ENCODE peak calls at places on chromosomes 6 and 20, in six cellular contexts. T is left ventricle myocardium inferior; Z is astrocyte; F is heart right ventricle; H is CD8-positive, alpha-beta T cell; B is upper lobe of right lung. M is an unnamed sample.

GRCh38 chr20:53413188-53413631 is 180.4 kb downstream of the ZNF217 start:
- DNase-seq in T (no peak), H (peak; percentile 53), Z (no peak), F (peak; percentile 17), B (peak; percentile 70), M (peak; percentile 50)

GRCh38 chr6:99933129-99933528 is 60.9 kb downstream of the MCHR2 start:
- DNase-seq in T (no peak), H (no peak), B (no peak), Z (peak; percentile 74), F (no peak), M (no peak)

GRCh38 chr20:58406422-58407001 is 17.5 kb downstream of the VAPB start:
- DNase-seq in T (no peak), Z (peak; percentile 24), H (no peak), F (no peak), B (no peak), M (no peak)

GRCh38 chr6:16925461-16925860 is 164.2 kb upstream of the ATXN1 start:
- DNase-seq in B (no peak), Z (peak; percentile 11), F (no peak), H (no peak), T (no peak), M (no peak)

GRCh38 chr6:111591370-111591900 is 14.2 kb downstream of the TRAF3IP2 start:
- DNase-seq in B (peak; percentile 94), F (peak; percentile 73), H (no peak), Z (peak; percentile 98), T (peak; percentile 70), M (peak; percentile 89)

GRCh38 chr6:170048615-170049256 is 242.1 kb downstream of the DLL1 start:
- DNase-seq in Z (no peak), H (no peak), T (no peak), F (no peak), B (peak; percentile 86), M (peak; percentile 74)

GRCh38 chr6:139777202-139777970 is 402.9 kb upstream of the CITED2 start:
- DNase-seq in H (no peak), Z (no peak), B (no peak), F (no peak), T (no peak), M (no peak)

GRCh38 chr6:139369068-139369467 is 5.4 kb downstream of the CITED2 start:
- DNase-seq in F (no peak), T (no peak), Z (peak; percentile 27), B (no peak), H (no peak), M (no peak)

GRCh38 chr20:46709459-46710148 is at the start of gene SLC2A10:
- DNase-seq in F (peak; percentile 72), B (peak; percentile 87), H (no peak), T (peak; percentile 66), Z (peak; percentile 42), M (peak; percentile 79)

GRCh38 chr6:26553739-26554668 is 15.8 kb downstream of the HMGN4 start:
- DNase-seq in B (peak; percentile 84), F (peak; percentile 77), T (peak; percentile 77), Z (peak; percentile 90), H (peak; percentile 73), M (peak; percentile 90)

GRCh38 chr20:20594171-20594530 is 118.3 kb downstream of the RALGAPA2 start:
- DNase-seq in F (no peak), H (no peak), B (no peak), T (no peak), Z (peak; percentile 3), M (no peak)

GRCh38 chr20:17536944-17537444 is 5.8 kb upstream of the BFSP1 start:
- DNase-seq in Z (peak; percentile 55), F (peak; percentile 26), T (peak; percentile 48), H (peak; percentile 67), B (peak; percentile 72), M (peak; percentile 60)

GRCh38 chr6:112770341-112770740 is 423.2 kb downstream of the RFPL4B start:
- DNase-seq in T (no peak), H (no peak), B (no peak), Z (no peak), F (no peak), M (no peak)

GRCh38 chr20:22789661-22790060 is 205.3 kb upstream of the FOXA2 start:
- DNase-seq in Z (no peak), H (no peak), F (no peak), T (no peak), B (no peak), M (no peak)

GRCh38 chr6:36442671-36443497 is at the start of the genes KCTD20 and PXT1:
- DNase-seq in F (peak; percentile 91), B (peak; percentile 94), T (peak; percentile 90), Z (peak; percentile 76), H (peak; percentile 84), M (peak; percentile 92)

GRCh38 chr20:62959998-62960436 is 7.5 kb downstream of the SLC17A9 start:
- DNase-seq in F (no peak), Z (no peak), H (no peak), B (no peak), T (no peak), M (peak; percentile 40)

GRCh38 chr6:77633993-77634392 is 18.8 kb upstream of the MEI4 start:
- DNase-seq in T (no peak), H (no peak), B (no peak), F (no peak), Z (peak; percentile 81), M (no peak)

GRCh38 chr6:37173573-37174195 is 3.7 kb downstream of the PIM1 start:
- DNase-seq in T (no peak), B (no peak), H (peak; percentile 44), F (no peak), Z (no peak), M (no peak)

GRCh38 chr20:21262812-21263211 is 40.3 kb upstream of the XRN2 start:
- DNase-seq in H (no peak), B (no peak), Z (no peak), F (no peak), T (no peak), M (no peak)

GRCh38 chr6:52523363-52524207 is 53.3 kb downstream of the TRAM2 start:
- DNase-seq in T (no peak), H (no peak), F (no peak), B (no peak), Z (no peak), M (no peak)

GRCh38 chr6:88165877-88166492 is at the start of gene CNR1:
- DNase-seq in H (no peak), Z (peak; percentile 8), B (peak; percentile 92), F (peak; percentile 53), T (peak; percentile 35), M (peak; percentile 82)

GRCh38 chr6:43016166-43016915 is 2.3 kb downstream of the KLHDC3 start:
- DNase-seq in T (no peak), F (no peak), Z (no peak), H (no peak), B (no peak), M (no peak)

GRCh38 chr20:46520976-46521579 is 7.7 kb upstream of the ZNF334 start:
- DNase-seq in T (no peak), F (no peak), Z (peak; percentile 23), B (no peak), H (peak; percentile 42), M (peak; percentile 50)

GRCh38 chr6:12577124-12577845 is 139.3 kb upstream of the PHACTR1 start:
- DNase-seq in Z (peak; percentile 64), B (no peak), F (no peak), H (no peak), T (no peak), M (no peak)

GRCh38 chr20:62362991-62363919 is 3.9 kb downstream of the LAMA5 start:
- DNase-seq in F (peak; percentile 31), H (no peak), Z (no peak), B (peak; percentile 63), T (peak; percentile 27), M (peak; percentile 24)

GRCh38 chr6:1136415-1136774 is 175.5 kb upstream of the FOXQ1 start:
- DNase-seq in H (no peak), Z (peak; percentile 47), T (no peak), F (no peak), B (no peak), M (peak; percentile 66)
- H3K27me3 ChIP-seq in H (no peaks in the 10 kb centered on the region), Z (peaks cover 1% of the 10 kb centered on the region), T (no peaks in the 10 kb centered on the region), F (no peaks in the 10 kb centered on the region), B (no peaks in the 10 kb centered on the region), M (no peaks in the 10 kb centered on the region)

GRCh38 chr20:64212750-64213149 is 42.8 kb upstream of the PCMTD2 start:
- DNase-seq in Z (peak; percentile 36), T (peak; percentile 71), H (no peak), F (peak; percentile 68), B (no peak), M (peak; percentile 85)
- H3K27me3 ChIP-seq in Z (peaks cover 8% of the 10 kb centered on the region), T (no peaks in the 10 kb centered on the region), H (no peaks in the 10 kb centered on the region), F (no peaks in the 10 kb centered on the region), B (no peaks in the 10 kb centered on the region), M (no peaks in the 10 kb centered on the region)

DNA sequence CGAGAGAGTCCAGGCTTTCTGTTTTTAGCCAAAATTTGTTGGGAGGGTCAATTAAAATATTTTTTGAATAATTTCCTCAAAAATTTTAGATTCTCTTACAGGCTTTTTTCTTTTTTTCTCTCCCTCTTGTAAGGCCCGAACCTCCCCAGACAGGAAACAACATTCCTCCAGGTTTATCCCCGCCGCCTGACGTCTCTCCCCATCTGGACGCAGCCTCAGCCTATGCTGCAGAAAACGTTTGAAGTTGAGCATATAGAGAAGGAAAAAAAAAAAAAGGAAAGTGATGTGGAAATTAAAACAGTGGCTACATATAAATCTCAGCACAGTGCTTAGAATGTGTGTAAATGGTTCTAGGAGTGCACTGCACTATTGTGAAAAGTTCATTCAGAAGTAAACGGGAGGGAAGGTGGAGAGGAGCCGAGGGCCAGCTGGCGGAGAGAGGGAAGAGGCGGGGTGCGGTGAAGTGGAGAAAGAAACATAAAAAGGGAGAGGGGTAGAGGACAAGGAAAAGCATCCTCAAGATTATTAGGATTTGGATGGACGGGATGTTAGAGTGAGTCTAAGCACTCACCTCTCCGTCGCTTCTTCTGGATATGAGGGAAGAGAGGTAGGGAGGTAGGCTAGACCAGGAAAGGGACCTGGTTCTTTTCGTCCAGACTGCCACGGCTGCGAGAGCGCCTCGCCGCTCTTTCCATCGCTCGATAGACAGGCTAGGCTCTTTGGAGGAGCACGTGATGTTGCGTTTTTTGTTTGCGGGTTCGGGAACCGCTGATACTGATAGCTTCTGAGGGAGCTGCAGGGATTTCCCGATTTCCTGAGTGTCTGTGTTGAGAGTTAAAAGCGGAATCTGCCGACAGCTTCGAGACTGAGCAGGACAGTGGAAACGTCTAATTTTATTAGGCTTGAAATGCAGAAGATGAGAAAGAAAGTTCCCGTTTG is 98.7 kb downstream of the TRIM27 start:
- DNase-seq in H (no peak), T (no peak), Z (no peak), B (no peak), F (no peak), M (no peak)
- H3K27me3 ChIP-seq in H (peaks cover 26% of the 10 kb centered on the region), T (peaks cover 99% of the 10 kb centered on the region), Z (peaks cover 38% of the 10 kb centered on the region), B (peaks cover 90% of the 10 kb centered on the region), F (peaks cover 98% of the 10 kb centered on the region), M (peaks cover 7% of the 10 kb centered on the region)

GRCh38 chr6:4091926-4092325 is 13.0 kb upstream of the FAM217A start:
- DNase-seq in B (no peak), F (no peak), T (no peak), H (no peak), Z (no peak), M (no peak)
- H3K27me3 ChIP-seq in B (no peaks in the 10 kb centered on the region), F (no peaks in the 10 kb centered on the region), T (no peaks in the 10 kb centered on the region), H (no peaks in the 10 kb centered on the region), Z (no peaks in the 10 kb centered on the region), M (no peaks in the 10 kb centered on the region)

DNA sequence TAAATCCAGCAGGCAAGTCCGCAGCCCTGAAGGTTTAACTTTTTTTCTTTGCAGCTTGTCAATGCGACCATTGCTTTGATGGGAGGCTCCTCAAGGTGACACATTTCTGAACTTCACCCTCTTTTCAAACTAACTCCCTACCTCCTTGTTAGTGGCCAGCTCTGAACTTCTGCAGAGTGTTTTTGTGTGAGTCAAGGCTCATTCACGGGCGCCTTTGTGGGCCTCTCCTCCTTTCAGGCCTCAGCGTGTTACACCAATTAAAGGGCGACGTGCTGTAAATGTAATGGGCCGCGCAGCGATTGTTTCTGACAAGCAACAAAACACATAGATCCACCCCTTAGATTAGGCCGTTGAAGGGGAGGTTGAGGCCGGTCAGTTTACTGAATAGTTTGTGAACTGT is 45.5 kb upstream of the NR2E1 start:
- DNase-seq in B (no peak), Z (no peak), T (no peak), F (no peak), H (no peak), M (no peak)
- H3K27me3 ChIP-seq in B (peaks cover 91% of the 10 kb centered on the region), Z (peaks cover 84% of the 10 kb centered on the region), T (peaks cover 100% of the 10 kb centered on the region), F (peaks cover 97% of the 10 kb centered on the region), H (peaks cover 40% of the 10 kb centered on the region), M (no peaks in the 10 kb centered on the region)